ENCODE peak calls at places on chromosomes 1 and 21, in four cellular contexts. E, Z, N and H are unnamed samples.

GRCh38 chr1:43706598-43707190 is 642 bp upstream of the ST3GAL3 start:
- DNase-seq in Z (peak), E (no peak), N (no peak), H (no peak)

GRCh38 chr1:77406661-77407060 is 124.8 kb downstream of the AK5 start:
- DNase-seq in N (no peak), E (no peak), Z (no peak), H (peak)

GRCh38 chr1:110337704-110338199 is 1.4 kb upstream of the RBM15 start:
- DNase-seq in N (no peak), E (no peak), Z (no peak), H (no peak)

GRCh38 chr21:43667191-43667904 is 8.0 kb downstream of the RRP1B start:
- DNase-seq in Z (no peak), N (no peak), E (no peak), H (peak)

GRCh38 chr1:17005365-17005740 is 6.4 kb downstream of the ATP13A2 start:
- DNase-seq in E (no peak), Z (no peak), N (no peak), H (no peak)

GRCh38 chr1:164718821-164719220 is 159.8 kb downstream of the PBX1 start:
- DNase-seq in E (no peak), Z (no peak), N (no peak), H (peak)

GRCh38 chr1:203089001-203089650 is 3.3 kb upstream of the MYOG start:
- DNase-seq in E (no peak), N (no peak), Z (no peak), H (no peak)

GRCh38 chr1:243837907-243838546 is 12.0 kb downstream of the AKT3 start:
- DNase-seq in Z (no peak), E (no peak), N (no peak), H (no peak)

GRCh38 chr1:205314986-205315618 is 6.4 kb downstream of the NUAK2 start:
- DNase-seq in Z (no peak), E (no peak), N (no peak), H (no peak)

GRCh38 chr1:102896286-102896685 is 212.0 kb downstream of the COL11A1 start:
- DNase-seq in N (no peak), E (no peak), Z (no peak), H (no peak)

GRCh38 chr1:200231787-200232222 is 178.0 kb downstream of the ZNF281 start:
- DNase-seq in Z (no peak), E (no peak), N (no peak), H (peak)

GRCh38 chr1:94675373-94675772 is 133.8 kb upstream of the F3 start:
- DNase-seq in Z (no peak), N (no peak), E (no peak), H (peak)

GRCh38 chr1:65681101-65681500 is 111.6 kb upstream of the PDE4B start:
- DNase-seq in N (no peak), E (no peak), Z (no peak), H (peak)

GRCh38 chr1:158286487-158286886 is 3.2 kb upstream of the CD1C start:
- DNase-seq in Z (no peak), N (no peak), E (no peak), H (no peak)

GRCh38 chr1:226634611-226635246 is 86.2 kb downstream of the STUM start:
- DNase-seq in E (no peak), Z (no peak), N (no peak), H (no peak)

GRCh38 chr1:112694363-112694929 is 12.5 kb downstream of the RHOC start:
- DNase-seq in N (no peak), E (no peak), Z (no peak), H (no peak)

GRCh38 chr1:243488459-243489163 is 232.8 kb downstream of the SDCCAG8 start:
- DNase-seq in E (no peak), N (no peak), Z (no peak), H (no peak)

GRCh38 chr1:79437540-79437939 is 431.0 kb upstream of the ADGRL4 start:
- DNase-seq in E (no peak), Z (no peak), N (no peak), H (no peak)

GRCh38 chr21:46269466-46269865 is 15.9 kb downstream of the MCM3AP start:
- DNase-seq in N (no peak), Z (no peak), E (no peak), H (no peak)

GRCh38 chr1:3409737-3410434 is 44.6 kb upstream of the ARHGEF16 start:
- DNase-seq in N (no peak), E (no peak), Z (no peak), H (peak)

GRCh38 chr1:165424454-165425283 is 20.3 kb downstream of the RXRG start:
- DNase-seq in Z (no peak), E (no peak), N (no peak), H (no peak)

GRCh38 chr1:110319332-110320167 is 19.6 kb upstream of the RBM15 start:
- DNase-seq in Z (no peak), E (no peak), N (no peak), H (no peak)

GRCh38 chr1:55233149-55233777 is 18.1 kb upstream of the USP24 start:
- DNase-seq in N (no peak), Z (no peak), E (no peak), H (peak)

GRCh38 chr1:35810096-35810860 is 2.5 kb downstream of the AGO4 start:
- DNase-seq in N (no peak), Z (no peak), E (no peak), H (peak)

GRCh38 chr1:9235123-9235513 is 544 bp downstream of the H6PD start:
- DNase-seq in E (no peak), Z (no peak), N (no peak), H (peak)

GRCh38 chr1:223031690-223032601 is 111.1 kb downstream of the TLR5 start:
- DNase-seq in Z (no peak), E (no peak), N (no peak), H (no peak)

GRCh38 chr1:235006816-235007215 is 121.8 kb downstream of the TOMM20 start:
- DNase-seq in E (no peak), Z (no peak), N (no peak), H (no peak)

GRCh38 chr1:1360511-1361169 is 2.3 kb upstream of the MXRA8 start:
- DNase-seq in N (peak), Z (no peak), E (no peak), H (peak)

GRCh38 chr1:919271-919872 is 4.4 kb upstream of the SAMD11 start:
- DNase-seq in E (no peak), N (no peak), Z (no peak), H (no peak)

GRCh38 chr1:16226495-16227179 is 10.3 kb downstream of the CPLANE2 start:
- DNase-seq in N (no peak), Z (no peak), E (no peak), H (no peak)

GRCh38 chr1:200558866-200559459 is 61.6 kb downstream of the KIF14 start:
- DNase-seq in E (no peak), N (peak), Z (no peak), H (peak)

DNA sequence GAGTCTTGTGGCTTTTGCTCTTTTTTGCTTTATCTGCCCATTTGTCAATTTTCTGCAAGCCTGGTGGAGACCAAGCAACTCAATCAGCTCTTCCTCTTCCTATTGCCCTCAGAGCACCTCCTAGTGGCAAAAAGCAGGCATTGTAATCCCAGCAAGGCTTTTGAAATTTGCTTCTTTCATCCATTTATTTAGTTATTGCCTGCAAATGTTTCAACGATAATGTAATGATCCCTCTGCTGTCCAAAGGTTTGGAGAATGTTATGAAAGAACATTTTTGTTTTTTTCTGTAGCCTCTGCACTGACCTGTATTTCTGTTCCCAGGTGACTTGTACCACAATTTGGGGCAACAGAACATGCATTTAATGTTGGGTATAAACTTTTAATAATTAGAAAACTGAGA is 127.8 kb downstream of the GABPA start:
- DNase-seq in Z (no peak), N (peak), E (no peak), H (peak)
- H2AFZ ChIP-seq in Z (no peak), N (no peak), E (no peak), H (no peak)

DNA sequence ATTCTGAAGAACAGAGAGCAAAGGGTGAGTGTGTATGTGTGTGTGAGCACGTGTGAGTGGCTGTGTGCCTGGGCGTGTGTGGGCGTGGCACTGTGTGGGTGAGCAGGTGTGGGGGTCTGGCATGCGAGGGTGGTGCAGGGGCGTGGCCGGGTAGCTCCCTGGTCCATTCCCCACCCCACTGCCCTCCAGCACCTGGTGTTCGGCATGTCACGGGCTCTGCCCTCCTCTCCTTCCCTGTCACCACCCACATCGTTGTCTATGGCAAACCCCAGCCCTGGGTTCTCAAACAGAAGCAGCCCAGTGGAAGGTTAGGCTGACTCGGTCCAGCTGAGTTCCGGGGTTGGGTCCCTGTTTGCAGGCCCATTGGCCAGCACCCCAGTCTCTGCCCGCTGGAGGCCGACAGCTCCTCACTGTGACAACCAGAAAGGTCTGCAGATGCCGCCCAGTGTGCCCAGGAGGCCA is 39.8 kb downstream of the UBE2G2 start:
- DNase-seq in Z (no peak), E (no peak), N (no peak), H (no peak)
- TF ChIP-seq POLR2A in Z (no peak), E (no peak), N (no peak), H (no peak)

GRCh38 chr1:206427296-206427695 is 43.0 kb upstream of the IKBKE start:
- DNase-seq in N (no peak), Z (no peak), E (no peak), H (no peak)
- H2AFZ ChIP-seq in N (no peak), Z (no peak), E (no peak), H (no peak)

GRCh38 chr21:34024382-34024693 is 49.0 kb upstream of the MRPS6 start:
- DNase-seq in E (no peak), Z (no peak), N (no peak), H (no peak)
- TF ChIP-seq POLR2A in E (no peak), Z (no peak), N (no peak), H (no peak)

GRCh38 chr1:199046618-199047017 is 407.8 kb downstream of the PTPRC start:
- DNase-seq in E (no peak), Z (no peak), N (no peak), H (no peak)
- H2AFZ ChIP-seq in E (no peak), Z (no peak), N (no peak), H (no peak)

GRCh38 chr1:206506803-206507394 is 432 bp upstream of the RASSF5 start:
- DNase-seq in Z (no peak), E (no peak), N (no peak), H (no peak)

GRCh38 chr1:206506405-206506802 is 927 bp upstream of the RASSF5 start:
- DNase-seq in Z (no peak), N (no peak), E (no peak), H (no peak)

GRCh38 chr1:206508956-206509355 is 1.6 kb downstream of the RASSF5 start:
- DNase-seq in Z (no peak), N (no peak), E (no peak), H (peak)

GRCh38 chr1:206508130-206508884 is 976 bp downstream of the RASSF5 start:
- DNase-seq in E (no peak), N (no peak), Z (no peak), H (no peak)

GRCh38 chr1:206507395-206508129 is at the start of gene RASSF5:
- DNase-seq in E (no peak), N (no peak), Z (peak), H (peak)
- TF ChIP-seq POLR2A in E (peak), N (no peak), Z (peak), H (peak)

GRCh38 chr1:91736999-91737615 is 148.8 kb downstream of the TGFBR3 start:
- DNase-seq in N (peak), Z (peak), E (no peak), H (peak)

GRCh38 chr1:91737650-91738049 is 148.3 kb downstream of the TGFBR3 start:
- DNase-seq in N (no peak), Z (no peak), E (no peak), H (no peak)

GRCh38 chr1:91732991-91733390 is 153.0 kb downstream of the TGFBR3 start:
- DNase-seq in E (no peak), Z (no peak), N (no peak), H (no peak)

GRCh38 chr1:91735266-91735845 is 150.6 kb downstream of the TGFBR3 start:
- DNase-seq in E (no peak), N (no peak), Z (no peak), H (no peak)

GRCh38 chr1:91736146-91736998 is 149.6 kb downstream of the TGFBR3 start:
- DNase-seq in E (no peak), N (no peak), Z (no peak), H (peak)
- H2AFZ ChIP-seq in E (no peak), N (peak), Z (no peak), H (peak)

DNA sequence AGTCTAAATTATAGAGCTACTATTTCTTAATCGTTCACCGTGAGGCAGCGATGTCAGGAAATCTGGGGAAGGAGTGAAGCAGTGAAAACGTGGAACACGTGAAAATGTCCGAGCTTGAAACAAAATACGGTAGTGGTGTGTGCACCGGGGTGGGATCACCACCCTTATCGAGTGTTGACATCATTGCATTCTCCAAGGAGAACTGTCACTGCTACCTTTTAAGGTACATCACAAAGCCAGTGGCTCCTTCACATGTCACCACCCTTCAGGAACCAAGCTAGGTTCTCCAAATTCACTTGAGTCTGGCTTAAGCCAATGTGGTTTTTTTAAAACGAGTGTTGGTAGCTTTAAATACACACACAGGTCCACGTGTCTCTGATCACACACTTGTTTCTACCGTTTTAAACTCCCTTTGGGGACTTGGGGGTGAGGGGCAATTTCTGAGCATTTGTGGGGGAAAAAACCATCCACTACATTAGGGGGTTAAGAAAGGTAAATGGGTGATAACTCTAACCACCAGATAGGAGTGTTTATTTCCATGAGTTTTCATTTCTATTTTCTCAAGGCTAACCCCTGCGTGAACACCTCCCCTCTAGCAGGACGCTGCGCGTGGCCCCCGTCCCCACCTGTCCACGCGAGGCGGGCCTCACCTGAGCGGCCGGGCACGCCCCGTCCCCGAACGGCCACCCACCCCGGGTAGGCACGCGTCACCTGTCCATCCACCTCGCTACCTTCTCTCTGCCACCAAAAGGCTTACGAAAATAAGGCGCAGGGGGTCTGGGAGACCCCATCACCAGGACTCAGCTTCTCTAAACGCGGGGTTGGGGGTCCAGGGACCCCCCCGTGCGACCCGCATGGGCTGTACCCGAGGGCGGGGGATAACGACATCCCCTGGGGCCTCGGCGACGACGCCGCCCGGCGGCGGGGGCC is 978 bp downstream of the PRDM15 start:
- DNase-seq in N (no peak), E (no peak), Z (no peak), H (peak)
- TF ChIP-seq POLR2A in N (no peak), E (no peak), Z (no peak), H (no peak)

DNA sequence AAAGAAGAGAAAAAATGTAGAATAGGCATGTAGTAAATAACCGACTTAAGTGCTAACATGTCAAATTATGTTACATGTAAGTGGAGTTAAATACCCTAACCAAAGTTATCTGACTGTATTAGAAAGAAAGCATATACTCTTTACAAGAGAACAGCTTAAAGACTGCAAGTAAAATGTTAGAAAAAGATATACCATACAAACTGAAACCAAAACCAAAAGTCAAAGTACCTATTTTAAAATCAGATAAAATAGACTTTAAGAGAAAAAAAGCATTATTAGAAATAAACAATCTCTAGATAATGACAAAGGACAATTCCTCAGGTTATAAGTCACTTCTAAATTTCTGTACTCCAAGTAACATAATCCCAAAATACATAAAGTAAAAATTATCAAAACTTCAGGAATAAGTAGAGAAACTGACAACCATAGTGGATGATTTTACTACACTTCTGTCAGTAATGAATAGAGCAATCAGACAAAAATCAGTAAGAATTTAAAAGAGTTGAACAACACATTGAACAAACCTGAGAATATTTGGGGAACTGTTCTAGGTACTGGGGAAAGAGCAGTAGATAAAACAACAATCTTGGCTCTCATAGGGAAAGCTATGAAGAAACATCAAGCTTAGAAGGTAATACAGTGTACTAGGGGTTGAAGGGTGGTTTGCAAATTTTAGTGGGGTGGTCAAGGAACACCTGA is 127.3 kb downstream of the TBX19 start:
- DNase-seq in Z (no peak), E (no peak), N (no peak), H (no peak)
- H2AFZ ChIP-seq in Z (no peak), E (no peak), N (no peak), H (no peak)